ENCODE peak calls at places on chromosomes 6 and 20, in seven cellular contexts. One of them, this sample, is unnamed.

GRCh38 chr6:18601515-18602035 is 214.4 kb downstream of the RNF144B start:
- DNase-seq in A549: no peak
- DNase-seq in uterus: no peak
- DNase-seq in suprapubic skin: no peak
- DNase-seq in right lobe of liver: no peak
- DNase-seq in ovary: no peak
- DNase-seq in transverse colon: no peak
- DNase-seq in this sample: no peak

GRCh38 chr6:41399424-41399823 is 64.0 kb downstream of the NCR2 start:
- DNase-seq in A549: no peak
- DNase-seq in uterus: no peak
- DNase-seq in suprapubic skin: no peak
- DNase-seq in right lobe of liver: no peak
- DNase-seq in ovary: no peak
- DNase-seq in transverse colon: no peak
- DNase-seq in this sample: no peak

GRCh38 chr6:142187209-142187608 is 40.1 kb downstream of the VTA1 start:
- DNase-seq in A549: no peak
- DNase-seq in uterus: no peak
- DNase-seq in suprapubic skin: no peak
- DNase-seq in right lobe of liver: no peak
- DNase-seq in ovary: no peak
- DNase-seq in transverse colon: no peak
- DNase-seq in this sample: no peak

GRCh38 chr20:56755201-56755600 is 126.1 kb downstream of the TFAP2C start:
- DNase-seq in A549: no peak
- DNase-seq in uterus: no peak
- DNase-seq in suprapubic skin: no peak
- DNase-seq in right lobe of liver: no peak
- DNase-seq in ovary: no peak
- DNase-seq in transverse colon: no peak
- DNase-seq in this sample: no peak

GRCh38 chr6:85866758-85867401 is 224.2 kb upstream of the SYNCRIP start:
- DNase-seq in A549: no peak
- DNase-seq in uterus: no peak
- DNase-seq in suprapubic skin: no peak
- DNase-seq in right lobe of liver: no peak
- DNase-seq in ovary: no peak
- DNase-seq in transverse colon: no peak
- DNase-seq in this sample: no peak

GRCh38 chr20:19456600-19457390 is 244.4 kb downstream of the SLC24A3 start:
- DNase-seq in A549: no peak
- DNase-seq in uterus: no peak
- DNase-seq in suprapubic skin: no peak
- DNase-seq in right lobe of liver: no peak
- DNase-seq in ovary: no peak
- DNase-seq in transverse colon: no peak
- DNase-seq in this sample: no peak

GRCh38 chr6:4698901-4699659 is 77.1 kb upstream of the CDYL start:
- DNase-seq in A549: no peak
- DNase-seq in uterus: no peak
- DNase-seq in suprapubic skin: no peak
- DNase-seq in right lobe of liver: no peak
- DNase-seq in ovary: no peak
- DNase-seq in transverse colon: no peak
- DNase-seq in this sample: no peak

GRCh38 chr6:21744321-21744720 is 150.8 kb downstream of the SOX4 start:
- DNase-seq in A549: no peak
- DNase-seq in uterus: no peak
- DNase-seq in suprapubic skin: no peak
- DNase-seq in right lobe of liver: no peak
- DNase-seq in ovary: no peak
- DNase-seq in transverse colon: no peak
- DNase-seq in this sample: no peak

GRCh38 chr6:47352169-47352568 is 42.5 kb upstream of the TNFRSF21 start:
- DNase-seq in A549: no peak
- DNase-seq in uterus: no peak
- DNase-seq in suprapubic skin: no peak
- DNase-seq in right lobe of liver: no peak
- DNase-seq in ovary: no peak
- DNase-seq in transverse colon: no peak
- DNase-seq in this sample: no peak

GRCh38 chr6:111195656-111196055 is 108.4 kb downstream of the SLC16A10 start:
- DNase-seq in A549: no peak
- DNase-seq in uterus: no peak
- DNase-seq in suprapubic skin: no peak
- DNase-seq in right lobe of liver: no peak
- DNase-seq in ovary: no peak
- DNase-seq in transverse colon: no peak
- DNase-seq in this sample: no peak

GRCh38 chr6:35161776-35162607 is 20.9 kb upstream of the TCP11 start:
- DNase-seq in A549: no peak
- DNase-seq in uterus: no peak
- DNase-seq in suprapubic skin: no peak
- DNase-seq in right lobe of liver: peak
- DNase-seq in ovary: no peak
- DNase-seq in transverse colon: no peak
- DNase-seq in this sample: no peak

GRCh38 chr6:161889324-161889723 is 615.5 kb upstream of the AGPAT4 start:
- DNase-seq in A549: no peak
- DNase-seq in uterus: no peak
- DNase-seq in suprapubic skin: no peak
- DNase-seq in right lobe of liver: no peak
- DNase-seq in ovary: no peak
- DNase-seq in transverse colon: no peak
- DNase-seq in this sample: no peak

GRCh38 chr6:161891542-161891941 is 617.7 kb upstream of the AGPAT4 start:
- DNase-seq in A549: no peak
- DNase-seq in uterus: no peak
- DNase-seq in suprapubic skin: no peak
- DNase-seq in right lobe of liver: no peak
- DNase-seq in ovary: no peak
- DNase-seq in transverse colon: no peak
- DNase-seq in this sample: no peak

GRCh38 chr6:161890133-161890833 is 616.4 kb upstream of the AGPAT4 start:
- DNase-seq in A549: no peak
- DNase-seq in uterus: no peak
- DNase-seq in suprapubic skin: no peak
- DNase-seq in right lobe of liver: no peak
- DNase-seq in ovary: no peak
- DNase-seq in transverse colon: no peak
- DNase-seq in this sample: no peak

GRCh38 chr6:161894436-161894835 is 620.6 kb upstream of the AGPAT4 start:
- DNase-seq in A549: no peak
- DNase-seq in uterus: no peak
- DNase-seq in suprapubic skin: no peak
- DNase-seq in right lobe of liver: no peak
- DNase-seq in ovary: no peak
- DNase-seq in transverse colon: no peak
- DNase-seq in this sample: no peak

GRCh38 chr6:161890959-161891358 is 617.1 kb upstream of the AGPAT4 start:
- DNase-seq in A549: no peak
- DNase-seq in uterus: no peak
- DNase-seq in suprapubic skin: no peak
- DNase-seq in right lobe of liver: no peak
- DNase-seq in ovary: peak
- DNase-seq in transverse colon: no peak
- DNase-seq in this sample: no peak
- TF ChIP-seq POLR2A in A549: no peak
- TF ChIP-seq POLR2A in uterus: no peak
- TF ChIP-seq POLR2A in suprapubic skin: no peak
- TF ChIP-seq POLR2A in right lobe of liver: no peak
- TF ChIP-seq POLR2A in ovary: no peak
- TF ChIP-seq POLR2A in transverse colon: no peak
- TF ChIP-seq POLR2A in this sample: no peak

GRCh38 chr6:30062471-30063178 is 1.6 kb downstream of the POLR1H start:
- DNase-seq in A549: no peak
- DNase-seq in uterus: no peak
- DNase-seq in suprapubic skin: no peak
- DNase-seq in right lobe of liver: no peak
- DNase-seq in ovary: no peak
- DNase-seq in transverse colon: no peak
- DNase-seq in this sample: no peak

GRCh38 chr6:30060634-30060981 is 457 bp upstream of the POLR1H start:
- DNase-seq in A549: no peak
- DNase-seq in uterus: no peak
- DNase-seq in suprapubic skin: peak
- DNase-seq in right lobe of liver: peak
- DNase-seq in ovary: peak
- DNase-seq in transverse colon: peak
- DNase-seq in this sample: peak

GRCh38 chr6:30061766-30062458 is 847 bp downstream of the POLR1H start:
- DNase-seq in A549: no peak
- DNase-seq in uterus: peak
- DNase-seq in suprapubic skin: peak
- DNase-seq in right lobe of liver: no peak
- DNase-seq in ovary: no peak
- DNase-seq in transverse colon: peak
- DNase-seq in this sample: peak

GRCh38 chr6:30063315-30063714 is 2.2 kb downstream of the POLR1H start:
- DNase-seq in A549: no peak
- DNase-seq in uterus: no peak
- DNase-seq in suprapubic skin: no peak
- DNase-seq in right lobe of liver: no peak
- DNase-seq in ovary: no peak
- DNase-seq in transverse colon: no peak
- DNase-seq in this sample: no peak

DNA sequence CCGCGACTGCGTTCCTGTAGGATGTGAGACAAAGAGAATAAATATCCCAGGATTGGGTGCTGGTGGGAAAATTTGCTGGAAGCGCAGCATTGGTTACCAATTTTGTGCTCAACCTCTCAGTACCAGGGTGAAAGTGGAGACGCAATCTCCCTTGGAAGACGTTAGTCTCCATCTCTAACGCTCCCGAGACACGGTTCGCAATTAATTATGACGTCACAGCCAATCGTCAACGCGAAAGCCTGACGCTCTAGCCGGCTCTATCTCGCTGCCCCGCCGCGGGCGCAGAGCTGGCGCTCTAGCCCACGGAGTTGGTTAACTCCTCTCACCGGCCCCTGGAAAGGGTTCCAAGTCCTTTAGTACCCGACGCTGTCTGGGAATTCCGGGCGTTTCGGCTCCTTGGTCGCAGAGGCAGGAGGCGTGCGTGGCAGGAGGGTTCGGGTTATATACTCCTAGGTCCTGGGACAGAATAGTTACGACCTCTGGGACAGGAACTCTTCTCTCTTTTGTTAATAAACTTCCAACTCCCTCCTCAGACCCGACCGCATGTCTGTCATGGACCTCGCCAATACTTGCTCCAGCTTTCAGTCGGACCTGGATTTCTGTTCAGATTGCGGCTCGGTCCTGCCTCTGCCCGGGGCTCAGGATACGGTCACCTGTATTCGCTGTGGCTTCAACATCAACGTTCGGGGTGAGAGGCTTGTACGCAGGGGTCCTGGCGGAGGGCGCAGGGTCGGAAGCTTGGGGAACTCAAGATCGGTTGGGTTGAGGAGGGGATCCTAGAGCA is at the start of gene POLR1H:
- DNase-seq in A549: peak
- DNase-seq in uterus: peak
- DNase-seq in suprapubic skin: peak
- DNase-seq in right lobe of liver: peak
- DNase-seq in ovary: peak
- DNase-seq in transverse colon: peak
- DNase-seq in this sample: peak
- TF ChIP-seq POLR2A in A549: no peak
- TF ChIP-seq POLR2A in uterus: peak
- TF ChIP-seq POLR2A in suprapubic skin: no peak
- TF ChIP-seq POLR2A in right lobe of liver: peak
- TF ChIP-seq POLR2A in ovary: peak
- TF ChIP-seq POLR2A in transverse colon: peak
- TF ChIP-seq POLR2A in this sample: peak

GRCh38 chr20:54706581-54706980 is 231.2 kb downstream of the DOK5 start:
- DNase-seq in A549: no peak
- DNase-seq in uterus: no peak
- DNase-seq in suprapubic skin: no peak
- DNase-seq in right lobe of liver: no peak
- DNase-seq in ovary: no peak
- DNase-seq in transverse colon: no peak
- DNase-seq in this sample: no peak

GRCh38 chr20:54698373-54698772 is 223.0 kb downstream of the DOK5 start:
- DNase-seq in A549: no peak
- DNase-seq in uterus: no peak
- DNase-seq in suprapubic skin: no peak
- DNase-seq in right lobe of liver: no peak
- DNase-seq in ovary: no peak
- DNase-seq in transverse colon: no peak
- DNase-seq in this sample: no peak

GRCh38 chr20:54708229-54708628 is 232.8 kb downstream of the DOK5 start:
- DNase-seq in A549: no peak
- DNase-seq in uterus: no peak
- DNase-seq in suprapubic skin: no peak
- DNase-seq in right lobe of liver: no peak
- DNase-seq in ovary: no peak
- DNase-seq in transverse colon: no peak
- DNase-seq in this sample: no peak

DNA sequence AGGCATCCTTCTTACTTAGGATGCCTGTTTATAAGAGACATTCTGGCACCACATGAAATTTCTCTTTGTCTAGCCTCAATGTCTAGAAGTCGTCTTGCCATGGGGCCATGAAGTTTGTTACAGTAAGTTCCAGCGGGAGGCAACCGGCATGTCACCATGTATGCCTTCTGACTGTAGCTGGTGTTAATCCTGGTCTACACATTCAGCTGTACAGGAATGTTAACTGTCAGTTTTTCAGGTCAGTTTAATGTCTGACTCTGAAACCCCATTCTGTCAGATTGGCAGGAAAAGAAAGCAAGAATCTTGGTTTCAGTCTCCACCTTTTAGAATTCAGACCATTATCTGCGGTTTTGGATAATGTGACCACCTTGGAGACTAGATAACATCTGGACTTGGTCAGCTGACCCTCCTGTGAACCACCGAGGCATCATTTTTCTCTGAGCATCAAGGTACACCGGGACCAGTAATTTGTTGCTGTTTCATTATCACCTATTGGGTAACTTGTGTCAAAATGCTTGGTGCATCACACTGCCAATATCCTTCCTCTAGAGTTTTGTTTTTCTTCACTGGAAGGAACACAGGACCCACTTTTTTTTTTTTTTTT is 228.7 kb downstream of the DOK5 start:
- DNase-seq in A549: no peak
- DNase-seq in uterus: no peak
- DNase-seq in suprapubic skin: no peak
- DNase-seq in right lobe of liver: no peak
- DNase-seq in ovary: no peak
- DNase-seq in transverse colon: no peak
- DNase-seq in this sample: no peak
- TF ChIP-seq POLR2A in A549: no peak
- TF ChIP-seq POLR2A in uterus: no peak
- TF ChIP-seq POLR2A in suprapubic skin: no peak
- TF ChIP-seq POLR2A in right lobe of liver: no peak
- TF ChIP-seq POLR2A in ovary: no peak
- TF ChIP-seq POLR2A in transverse colon: no peak
- TF ChIP-seq POLR2A in this sample: no peak

DNA sequence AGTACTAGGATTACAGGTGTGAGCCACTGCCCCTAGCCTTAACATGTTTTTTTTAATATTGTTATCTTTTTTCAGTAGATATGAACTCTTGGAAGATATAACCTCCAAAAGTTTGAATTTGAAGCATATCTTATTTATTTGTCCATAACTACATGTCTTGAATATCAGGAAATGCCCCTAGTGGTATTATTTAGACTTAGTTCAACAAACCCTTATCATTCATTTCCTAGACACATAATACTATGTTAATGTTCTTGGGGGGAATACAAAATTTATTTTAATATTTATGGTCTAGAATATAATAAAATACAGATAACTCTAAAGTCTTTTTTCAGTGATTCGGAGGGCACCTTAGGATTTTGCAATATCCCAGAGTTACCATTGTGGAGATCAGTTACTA is 160.7 kb downstream of the HACE1 start:
- DNase-seq in A549: no peak
- DNase-seq in uterus: no peak
- DNase-seq in suprapubic skin: no peak
- DNase-seq in right lobe of liver: no peak
- DNase-seq in ovary: no peak
- DNase-seq in transverse colon: no peak
- DNase-seq in this sample: no peak
- TF ChIP-seq POLR2A in A549: no peak
- TF ChIP-seq POLR2A in uterus: no peak
- TF ChIP-seq POLR2A in suprapubic skin: no peak
- TF ChIP-seq POLR2A in right lobe of liver: no peak
- TF ChIP-seq POLR2A in ovary: no peak
- TF ChIP-seq POLR2A in transverse colon: no peak
- TF ChIP-seq POLR2A in this sample: no peak

This sample was measured in sigmoid colon.